ENCODE peak calls at places on chromosomes 11 and 22, in five cellular contexts. A is frontal cortex, K is heart left ventricle, J is NCI-H526 treated with DMSO at 0.1 percent for 48 hours, H is LoVo. C is an unnamed sample.

GRCh38 chr11:48170840-48171233 is 45.8 kb upstream of the OR4B1 start:
- DNase-seq in J (no peak), H (no peak), A (no peak), K (no peak), C (no peak)

GRCh38 chr11:2687223-2687530 is 12.6 kb downstream of the KCNQ1OT1 start:
- DNase-seq in A (no peak), J (no peak), H (no peak), K (no peak), C (no peak)

GRCh38 chr22:43241138-43241597 is 54.2 kb upstream of the TTLL12 start:
- DNase-seq in K (no peak), H (no peak), J (no peak), A (no peak), C (no peak)

GRCh38 chr11:107221743-107222142 is 203.5 kb upstream of the GUCY1A2 start:
- DNase-seq in J (no peak), A (no peak), K (no peak), H (no peak), C (no peak)

GRCh38 chr22:29994941-29995340 is 85.3 kb upstream of the HORMAD2 start:
- DNase-seq in J (no peak), H (peak), A (no peak), K (no peak), C (no peak)

GRCh38 chr22:50057868-50058311 is at the start of gene TTLL8:
- DNase-seq in A (no peak), H (no peak), K (no peak), J (no peak), C (no peak)

GRCh38 chr11:117929568-117930207 is 486 bp upstream of the TMPRSS13 start:
- DNase-seq in H (no peak), A (no peak), K (no peak), J (no peak), C (no peak)

GRCh38 chr22:29394931-29395581 is 6.7 kb upstream of the AP1B1 start:
- DNase-seq in J (peak), H (peak), A (peak), K (peak), C (peak)

GRCh38 chr11:5196731-5197130 is 3.8 kb downstream of the OR51V1 start:
- DNase-seq in A (no peak), J (no peak), H (no peak), K (no peak), C (no peak)

GRCh38 chr11:76576166-76576565 is 94.4 kb downstream of the LRRC32 start:
- DNase-seq in J (no peak), K (no peak), A (no peak), H (no peak), C (no peak)

GRCh38 chr11:65792456-65792855 is 5.6 kb downstream of the OVOL1 start:
- DNase-seq in H (no peak), A (no peak), J (no peak), K (no peak), C (no peak)

GRCh38 chr11:65506316-65506769 is 7.5 kb downstream of the MALAT1 start:
- DNase-seq in K (no peak), H (peak), J (no peak), A (no peak), C (no peak)

GRCh38 chr11:85822814-85823213 is 11.9 kb upstream of the SYTL2 start:
- DNase-seq in K (no peak), A (no peak), H (no peak), J (no peak), C (no peak)

GRCh38 chr11:126963603-126964353 is 36.8 kb downstream of the KIRREL3 start:
- DNase-seq in J (no peak), K (no peak), H (no peak), A (no peak), C (no peak)

GRCh38 chr11:46345131-46345597 is 2.1 kb upstream of the DGKZ start:
- DNase-seq in J (peak), A (no peak), K (peak), H (no peak), C (peak)

GRCh38 chr11:3969613-3970012 is 114.1 kb downstream of the STIM1 start:
- DNase-seq in H (no peak), A (no peak), K (no peak), J (no peak), C (no peak)

GRCh38 chr11:110907629-110908028 is 195.4 kb upstream of the ARHGAP20 start:
- DNase-seq in H (peak), K (no peak), J (no peak), A (no peak), C (no peak)

GRCh38 chr22:20953668-20954500 is 13.2 kb upstream of the AIFM3 start:
- DNase-seq in K (no peak), A (no peak), J (no peak), H (no peak), C (no peak)

GRCh38 chr22:20429254-20430100 is 8.1 kb downstream of the SCARF2 start:
- DNase-seq in A (peak), J (no peak), K (no peak), H (peak), C (no peak)